ENCODE peak calls at places on chromosomes 5 and 9, in five cellular contexts. One of them, this sample, is unnamed.

GRCh38 chr9:90423661-90424193 is 218.9 kb downstream of the DIRAS2 start:
- DNase-seq in GM06990: no peak
- DNase-seq in A549: peak; percentile 51
- DNase-seq in AG04449: no peak
- DNase-seq in fibroblast of the aortic adventitia: no peak
- DNase-seq in this sample: no peak

GRCh38 chr5:9361835-9362234 is 184.0 kb downstream of the SEMA5A start:
- DNase-seq in GM06990: peak; percentile 84
- DNase-seq in A549: peak; percentile 8
- DNase-seq in AG04449: no peak
- DNase-seq in fibroblast of the aortic adventitia: peak; percentile 51
- DNase-seq in this sample: peak; percentile 72

GRCh38 chr9:136856541-136857141 is 4.5 kb downstream of the MAMDC4 start:
- DNase-seq in GM06990: peak; percentile 8
- DNase-seq in A549: no peak
- DNase-seq in AG04449: no peak
- DNase-seq in fibroblast of the aortic adventitia: no peak
- DNase-seq in this sample: no peak

GRCh38 chr5:158139161-158139560 is 280.2 kb upstream of the CLINT1 start:
- DNase-seq in GM06990: no peak
- DNase-seq in A549: no peak
- DNase-seq in AG04449: no peak
- DNase-seq in fibroblast of the aortic adventitia: peak; percentile 41
- DNase-seq in this sample: no peak

GRCh38 chr9:138105123-138105415 is 227.5 kb downstream of the CACNA1B start:
- DNase-seq in GM06990: no peak
- DNase-seq in A549: no peak
- DNase-seq in AG04449: no peak
- DNase-seq in fibroblast of the aortic adventitia: no peak
- DNase-seq in this sample: peak; percentile 15

GRCh38 chr5:9927106-9927505 is 297.0 kb upstream of the TAS2R1 start:
- DNase-seq in GM06990: no peak
- DNase-seq in A549: no peak
- DNase-seq in AG04449: no peak
- DNase-seq in fibroblast of the aortic adventitia: peak; percentile 47
- DNase-seq in this sample: no peak

GRCh38 chr5:89336111-89336510 is 453.1 kb upstream of the MEF2C start:
- DNase-seq in GM06990: no peak
- DNase-seq in A549: no peak
- DNase-seq in AG04449: no peak
- DNase-seq in fibroblast of the aortic adventitia: no peak
- DNase-seq in this sample: no peak

GRCh38 chr9:77735515-77735914 is 87.4 kb upstream of the GNA14 start:
- DNase-seq in GM06990: no peak
- DNase-seq in A549: no peak
- DNase-seq in AG04449: no peak
- DNase-seq in fibroblast of the aortic adventitia: peak; percentile 85
- DNase-seq in this sample: no peak

GRCh38 chr5:141510850-141511718 is 22.2 kb downstream of the PCDHGC5 start:
- DNase-seq in GM06990: peak; percentile 78
- DNase-seq in A549: no peak
- DNase-seq in AG04449: no peak
- DNase-seq in fibroblast of the aortic adventitia: no peak
- DNase-seq in this sample: peak; percentile 70

GRCh38 chr5:137280656-137281055 is 218.5 kb downstream of the SPOCK1 start:
- DNase-seq in GM06990: no peak
- DNase-seq in A549: peak; percentile 30
- DNase-seq in AG04449: no peak
- DNase-seq in fibroblast of the aortic adventitia: no peak
- DNase-seq in this sample: no peak

GRCh38 chr9:26744362-26744965 is 148.1 kb downstream of the CAAP1 start:
- DNase-seq in GM06990: no peak
- DNase-seq in A549: peak; percentile 4
- DNase-seq in AG04449: no peak
- DNase-seq in fibroblast of the aortic adventitia: peak; percentile 62
- DNase-seq in this sample: no peak

GRCh38 chr5:5494489-5495402 is 72.3 kb downstream of the ICE1 start:
- DNase-seq in GM06990: peak; percentile 81
- DNase-seq in A549: no peak
- DNase-seq in AG04449: no peak
- DNase-seq in fibroblast of the aortic adventitia: peak; percentile 46
- DNase-seq in this sample: peak; percentile 81

GRCh38 chr9:23538060-23538387 is 288.0 kb downstream of the ELAVL2 start:
- DNase-seq in GM06990: no peak
- DNase-seq in A549: no peak
- DNase-seq in AG04449: no peak
- DNase-seq in fibroblast of the aortic adventitia: no peak
- DNase-seq in this sample: no peak

GRCh38 chr5:126449751-126450271 is 26.6 kb downstream of the GRAMD2B start:
- DNase-seq in GM06990: peak; percentile 70
- DNase-seq in A549: no peak
- DNase-seq in AG04449: no peak
- DNase-seq in fibroblast of the aortic adventitia: peak; percentile 37
- DNase-seq in this sample: peak; percentile 25

GRCh38 chr5:34045996-34046395 is 3.0 kb upstream of the C1QTNF3 start:
- DNase-seq in GM06990: no peak
- DNase-seq in A549: no peak
- DNase-seq in AG04449: peak; percentile 65
- DNase-seq in fibroblast of the aortic adventitia: peak; percentile 66
- DNase-seq in this sample: no peak

GRCh38 chr5:158976035-158976434 is 123.7 kb downstream of the EBF1 start:
- DNase-seq in GM06990: no peak
- DNase-seq in A549: no peak
- DNase-seq in AG04449: peak; percentile 64
- DNase-seq in fibroblast of the aortic adventitia: peak; percentile 94
- DNase-seq in this sample: no peak

GRCh38 chr5:22837803-22838202 is 15.3 kb downstream of the CDH12 start:
- DNase-seq in GM06990: no peak
- DNase-seq in A549: no peak
- DNase-seq in AG04449: no peak
- DNase-seq in fibroblast of the aortic adventitia: no peak
- DNase-seq in this sample: no peak

GRCh38 chr9:37749129-37749528 is 4.5 kb upstream of the TRMT10B start:
- DNase-seq in GM06990: no peak
- DNase-seq in A549: no peak
- DNase-seq in AG04449: no peak
- DNase-seq in fibroblast of the aortic adventitia: no peak
- DNase-seq in this sample: no peak

GRCh38 chr5:14142856-14143508 is at the start of gene TRIO:
- DNase-seq in GM06990: peak; percentile 88
- DNase-seq in A549: peak; percentile 92
- DNase-seq in AG04449: no peak
- DNase-seq in fibroblast of the aortic adventitia: peak; percentile 92
- DNase-seq in this sample: peak; percentile 94

GRCh38 chr9:135500071-135500524 is 384 bp upstream of the MRPS2 start:
- DNase-seq in GM06990: no peak
- DNase-seq in A549: no peak
- DNase-seq in AG04449: no peak
- DNase-seq in fibroblast of the aortic adventitia: peak; percentile 69
- DNase-seq in this sample: peak; percentile 47

GRCh38 chr5:82348749-82349148 is 70.6 kb upstream of the RPS23 start:
- DNase-seq in GM06990: no peak
- DNase-seq in A549: no peak
- DNase-seq in AG04449: no peak
- DNase-seq in fibroblast of the aortic adventitia: peak; percentile 74
- DNase-seq in this sample: no peak

GRCh38 chr9:8659121-8659520 is 859.5 kb upstream of the DMAC1 start:
- DNase-seq in GM06990: no peak
- DNase-seq in A549: no peak
- DNase-seq in AG04449: no peak
- DNase-seq in fibroblast of the aortic adventitia: no peak
- DNase-seq in this sample: no peak

GRCh38 chr5:42745426-42745825 is 11.2 kb upstream of the CCDC152 start:
- DNase-seq in GM06990: no peak
- DNase-seq in A549: no peak
- DNase-seq in AG04449: no peak
- DNase-seq in fibroblast of the aortic adventitia: peak; percentile 9
- DNase-seq in this sample: no peak

GRCh38 chr9:75909776-75910175 is 19.3 kb downstream of the PCSK5 start:
- DNase-seq in GM06990: no peak
- DNase-seq in A549: no peak
- DNase-seq in AG04449: no peak
- DNase-seq in fibroblast of the aortic adventitia: no peak
- DNase-seq in this sample: no peak

GRCh38 chr9:128636024-128636390 is 20.6 kb downstream of the DYNC2I2 start:
- DNase-seq in GM06990: no peak
- DNase-seq in A549: peak; percentile 89
- DNase-seq in AG04449: no peak
- DNase-seq in fibroblast of the aortic adventitia: no peak
- DNase-seq in this sample: no peak
- TF ChIP-seq CTCF in GM06990: no peak
- TF ChIP-seq CTCF in A549: peak; percentile 56
- TF ChIP-seq CTCF in AG04449: peak; percentile 17
- TF ChIP-seq CTCF in fibroblast of the aortic adventitia: no peak
- TF ChIP-seq CTCF in this sample: no peak

GRCh38 chr9:35910613-35911488 is 1.6 kb downstream of the SPAAR start:
- DNase-seq in GM06990: no peak
- DNase-seq in A549: peak; percentile 79
- DNase-seq in AG04449: no peak
- DNase-seq in fibroblast of the aortic adventitia: peak; percentile 69
- DNase-seq in this sample: peak; percentile 58
- TF ChIP-seq CTCF in GM06990: peak; percentile 60
- TF ChIP-seq CTCF in A549: peak; percentile 80
- TF ChIP-seq CTCF in AG04449: peak; percentile 41
- TF ChIP-seq CTCF in fibroblast of the aortic adventitia: peak; percentile 58
- TF ChIP-seq CTCF in this sample: peak; percentile 42

DNA sequence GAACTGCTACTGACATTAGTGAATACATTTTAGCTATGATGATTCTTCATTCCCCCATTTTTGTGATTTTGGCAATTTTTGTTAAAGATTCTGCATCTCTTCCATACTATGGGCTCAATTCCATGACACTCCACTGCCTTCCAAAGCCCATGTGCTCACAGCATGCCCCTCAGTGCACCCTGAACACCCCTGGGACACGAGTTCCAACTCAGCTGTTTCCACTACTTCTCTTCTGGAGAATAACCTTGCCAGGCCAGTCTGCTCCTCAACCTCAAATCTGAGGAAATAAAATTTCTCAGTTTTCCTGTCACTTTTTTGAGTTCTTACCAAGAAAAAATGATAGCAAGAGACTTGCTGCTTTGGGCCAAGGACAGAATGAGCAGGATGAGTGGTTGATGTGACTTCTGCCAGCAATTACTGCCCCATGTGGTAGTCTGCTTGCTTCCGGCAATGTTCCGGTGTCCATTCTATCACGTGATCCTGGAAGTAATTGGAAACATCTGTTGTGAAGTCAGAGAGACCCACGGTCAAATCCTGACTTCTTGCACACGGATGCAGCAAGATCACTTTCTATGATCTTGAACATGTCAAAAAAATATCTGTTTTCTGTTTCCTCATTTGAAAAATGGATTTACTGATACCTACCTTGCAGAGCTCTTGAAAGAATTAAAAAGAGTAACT is 58.3 kb downstream of the EGFLAM start:
- DNase-seq in GM06990: no peak
- DNase-seq in A549: no peak
- DNase-seq in AG04449: peak; percentile 10
- DNase-seq in fibroblast of the aortic adventitia: peak; percentile 54
- DNase-seq in this sample: no peak
- TF ChIP-seq CTCF in GM06990: no peak
- TF ChIP-seq CTCF in A549: no peak
- TF ChIP-seq CTCF in AG04449: no peak
- TF ChIP-seq CTCF in fibroblast of the aortic adventitia: no peak
- TF ChIP-seq CTCF in this sample: no peak

GRCh38 chr9:123434619-123435240 is 78.7 kb downstream of the CRB2 start:
- DNase-seq in GM06990: no peak
- DNase-seq in A549: peak; percentile 60
- DNase-seq in AG04449: no peak
- DNase-seq in fibroblast of the aortic adventitia: no peak
- DNase-seq in this sample: no peak
- TF ChIP-seq CTCF in GM06990: no peak
- TF ChIP-seq CTCF in A549: no peak
- TF ChIP-seq CTCF in AG04449: no peak
- TF ChIP-seq CTCF in fibroblast of the aortic adventitia: peak; percentile 6
- TF ChIP-seq CTCF in this sample: no peak

This sample was measured in GM13977.